ENCODE peak calls at places on chromosome 7, in five cellular contexts. B, Z, S, O and H are unnamed samples.

GRCh38 chr7:55534262-55534915 is 37.9 kb downstream of the VOPP1 start:
- DNase-seq in S (peak; percentile 70), Z (no peak), O (peak; percentile 45), B (no peak), H (no peak)

GRCh38 chr7:99386584-99387238 is 12.2 kb downstream of the ARPC1B start:
- DNase-seq in Z (no peak), S (no peak), B (no peak), O (peak; percentile 59), H (no peak)

GRCh38 chr7:85001493-85002345 is 185.1 kb downstream of the SEMA3D start:
- DNase-seq in B (no peak), S (no peak), O (no peak), Z (no peak), H (no peak)

GRCh38 chr7:1050956-1051690 is 6.8 kb downstream of the GPR146 start:
- DNase-seq in S (no peak), B (no peak), Z (no peak), O (no peak), H (no peak)

GRCh38 chr7:130922206-130923112 is 188.5 kb upstream of the KLF14 start:
- DNase-seq in Z (no peak), O (no peak), B (no peak), S (no peak), H (no peak)

GRCh38 chr7:92108821-92109220 is 25.5 kb downstream of the CYP51A1 start:
- DNase-seq in B (no peak), O (no peak), S (no peak), Z (no peak), H (no peak)

GRCh38 chr7:132249591-132249971 is 326.7 kb downstream of the PLXNA4 start:
- DNase-seq in Z (no peak), O (peak; percentile 40), B (no peak), S (peak; percentile 21), H (peak; percentile 52)

GRCh38 chr7:132080467-132080866 is 495.8 kb downstream of the PLXNA4 start:
- DNase-seq in B (no peak), S (no peak), Z (no peak), O (no peak), H (no peak)

GRCh38 chr7:34107306-34107705 is 202.0 kb downstream of the BMPER start:
- DNase-seq in S (no peak), Z (peak; percentile 64), O (peak; percentile 86), B (no peak), H (no peak)

GRCh38 chr7:9937944-9938631 is 1035.6 kb upstream of the PHF14 start:
- DNase-seq in Z (peak; percentile 82), S (no peak), O (peak; percentile 80), B (no peak), H (no peak)

GRCh38 chr7:46626261-46627037 is 705.4 kb upstream of the IGFBP3 start:
- DNase-seq in S (no peak), B (no peak), O (no peak), Z (no peak), H (no peak)

GRCh38 chr7:138875794-138876193 is 77.8 kb upstream of the ATP6V0A4 start:
- DNase-seq in O (peak; percentile 57), B (peak; percentile 42), S (no peak), Z (no peak), H (no peak)

GRCh38 chr7:13907824-13908223 is 81.6 kb downstream of the ETV1 start:
- DNase-seq in B (no peak), O (no peak), Z (no peak), S (no peak), H (no peak)

GRCh38 chr7:74153736-74154135 is 20.4 kb upstream of the EIF4H start:
- DNase-seq in Z (no peak), O (no peak), B (no peak), S (no peak), H (no peak)

GRCh38 chr7:157194948-157195347 is 56.2 kb downstream of the UBE3C start:
- DNase-seq in O (no peak), S (no peak), Z (no peak), B (no peak), H (no peak)

GRCh38 chr7:81079736-81080135 is 160.9 kb upstream of the SEMA3C start:
- DNase-seq in B (no peak), Z (no peak), S (peak; percentile 12), O (no peak), H (no peak)

GRCh38 chr7:23349484-23350157 is 50.5 kb downstream of the MALSU1 start:
- DNase-seq in O (peak; percentile 66), S (peak; percentile 73), Z (peak; percentile 62), B (no peak), H (no peak)

GRCh38 chr7:72153132-72153512 is 259.0 kb downstream of the CALN1 start:
- DNase-seq in B (no peak), Z (no peak), S (no peak), O (no peak), H (no peak)

GRCh38 chr7:23418046-23418445 is 52.2 kb downstream of the IGF2BP3 start:
- DNase-seq in O (peak; percentile 70), S (no peak), Z (peak; percentile 60), B (no peak), H (no peak)

GRCh38 chr7:148543302-148543701 is 47.3 kb upstream of the C7orf33 start:
- DNase-seq in O (no peak), Z (no peak), S (no peak), B (no peak), H (no peak)

GRCh38 chr7:56537952-56538351 is 421.7 kb upstream of the NUPR2 start:
- DNase-seq in O (no peak), B (no peak), S (no peak), Z (no peak), H (no peak)

GRCh38 chr7:92763636-92764423 is 72.5 kb downstream of the CDK6 start:
- DNase-seq in Z (no peak), B (no peak), S (peak; percentile 89), O (peak; percentile 57), H (no peak)

GRCh38 chr7:57412618-57413017 is 37.4 kb upstream of the ZNF716 start:
- DNase-seq in O (no peak), S (no peak), B (no peak), Z (no peak), H (no peak)

GRCh38 chr7:123131140-123131539 is 68.6 kb downstream of the SLC13A1 start:
- DNase-seq in B (no peak), Z (no peak), O (no peak), S (no peak), H (no peak)

GRCh38 chr7:133053321-133053891 is 28.5 kb downstream of the CHCHD3 start:
- DNase-seq in B (no peak), Z (peak; percentile 93), O (peak; percentile 90), S (peak; percentile 81), H (no peak)

GRCh38 chr7:37352974-37353948 is 95.4 kb downstream of the ELMO1 start:
- DNase-seq in O (no peak), Z (no peak), S (no peak), B (peak; percentile 43), H (no peak)

GRCh38 chr7:152617056-152617455 is 58.9 kb downstream of the XRCC2 start:
- DNase-seq in S (no peak), O (peak; percentile 14), B (no peak), Z (no peak), H (no peak)

GRCh38 chr7:101814081-101814995 is 3.1 kb upstream of the CUX1 start:
- DNase-seq in B (peak; percentile 31), O (peak; percentile 50), S (peak; percentile 73), Z (no peak), H (peak; percentile 81)

GRCh38 chr7:111086532-111086931 is 4.4 kb upstream of the LRRN3 start:
- DNase-seq in S (no peak), Z (no peak), B (no peak), O (no peak), H (no peak)

GRCh38 chr7:618539-619355 is 99.1 kb upstream of the PDGFA start:
- DNase-seq in S (no peak), O (no peak), Z (no peak), B (peak; percentile 64), H (no peak)

GRCh38 chr7:44490351-44491200 is at the start of gene NUDCD3:
- DNase-seq in Z (peak; percentile 62), B (peak; percentile 73), O (peak; percentile 86), S (peak; percentile 84), H (peak; percentile 87)

GRCh38 chr7:106048621-106049020 is 63.5 kb downstream of the SYPL1 start:
- DNase-seq in Z (no peak), S (no peak), B (no peak), O (no peak), H (no peak)

GRCh38 chr7:118949031-118949430 is 724.5 kb downstream of the ANKRD7 start:
- DNase-seq in B (no peak), O (no peak), Z (no peak), S (no peak), H (no peak)

GRCh38 chr7:2199528-2199927 is 33.2 kb downstream of the MAD1L1 start:
- DNase-seq in B (no peak), S (no peak), O (no peak), Z (no peak), H (peak; percentile 64)

DNA sequence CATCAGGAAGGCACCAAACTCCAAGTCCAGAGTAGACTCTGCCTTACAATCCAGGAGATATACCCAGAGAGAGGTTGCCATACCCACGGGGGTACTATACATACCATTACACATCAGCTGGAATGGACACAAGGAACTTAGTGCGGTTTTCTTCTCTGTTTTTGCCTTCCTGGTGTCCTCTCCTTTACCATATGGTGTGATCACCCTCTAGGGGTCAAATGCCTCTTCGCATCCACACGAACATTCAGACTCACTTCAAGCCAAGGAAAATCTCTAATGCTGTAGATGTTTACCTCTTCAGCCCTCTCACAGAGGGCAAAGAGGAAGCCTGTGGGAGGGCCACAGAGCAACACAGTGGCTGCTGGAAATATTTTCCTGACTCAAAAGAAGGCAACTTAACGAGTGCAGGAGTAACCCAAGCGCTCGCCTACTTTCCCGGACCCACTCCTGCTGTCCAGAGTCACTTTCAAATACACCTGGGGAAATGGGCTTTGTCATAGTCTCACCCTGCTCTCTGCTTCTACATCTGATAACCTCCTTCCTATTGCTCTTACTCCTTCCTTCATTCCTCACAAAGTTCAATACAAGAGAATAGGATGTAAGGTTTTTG is 220.7 kb downstream of the C7orf25 start:
- DNase-seq in B (no peak), Z (peak; percentile 52), O (peak; percentile 86), S (peak; percentile 51), H (no peak)
- TF ChIP-seq CTCF in B (no peak), Z (peak; percentile 71), O (peak; percentile 82), S (peak; percentile 79), H (no peak)

GRCh38 chr7:117386125-117386709 is 41.1 kb downstream of the ASZ1 start:
- DNase-seq in Z (no peak), O (peak; percentile 2), B (no peak), S (no peak), H (no peak)

GRCh38 chr7:117384693-117385092 is 42.6 kb downstream of the ASZ1 start:
- DNase-seq in Z (no peak), B (no peak), O (peak; percentile 0), S (no peak), H (no peak)

GRCh38 chr7:117383826-117384225 is 43.5 kb downstream of the ASZ1 start:
- DNase-seq in O (no peak), B (no peak), Z (no peak), S (no peak), H (no peak)

GRCh38 chr7:117381357-117381756 is 45.9 kb downstream of the ASZ1 start:
- DNase-seq in Z (no peak), S (no peak), B (no peak), O (no peak), H (no peak)

GRCh38 chr7:117385340-117386124 is 41.8 kb downstream of the ASZ1 start:
- DNase-seq in O (peak; percentile 41), S (no peak), B (no peak), Z (peak; percentile 12), H (no peak)
- TF ChIP-seq CTCF in O (peak; percentile 52), S (peak; percentile 69), B (no peak), Z (peak; percentile 30), H (peak; percentile 31)

GRCh38 chr7:79741684-79742083 is 288.2 kb upstream of the MAGI2 start:
- DNase-seq in Z (no peak), O (peak; percentile 10), S (no peak), B (no peak), H (no peak)
- TF ChIP-seq CTCF in Z (peak; percentile 38), O (peak; percentile 39), S (peak; percentile 22), B (no peak), H (no peak)

GRCh38 chr7:151459726-151460473 is 20.0 kb upstream of the CRYGN start:
- DNase-seq in O (peak; percentile 97), B (no peak), Z (peak; percentile 82), S (peak; percentile 69), H (peak; percentile 96)
- TF ChIP-seq CTCF in O (peak; percentile 57), B (no peak), Z (peak; percentile 53), S (no peak), H (no peak)